ENCODE peak calls at places on chromosomes 6 and 20, in ten cellular contexts. P is HS-5; X is HCT116; W is fibroblast of lung; Y is activated naive CD4-positive, alpha-beta T cell treated with anti-CD3 and anti-CD28 coated beads, Interleukin-2, amount 10 ng/mL, durations not matched to agents 7 days and 5 days; L is myocyte; C is naive thymus-derived CD8-positive, alpha-beta T cell; B is GM18507; S is prostate gland; V is stimulated activated CD4-positive, alpha-beta T cell treated with anti-CD3 and anti-CD28 coated beads, Interleukin-15, amount 100 ng/mL, for 1 hour. M is an unnamed sample.

GRCh38 chr20:36813784-36814136 is 40.2 kb upstream of the DSN1 start:
- DNase-seq in P (no peak), Y (no peak), L (no peak), V (no peak), S (no peak), W (no peak), X (no peak), C (no peak), B (no peak), M (no peak)

GRCh38 chr20:33770005-33770404 is 38.2 kb downstream of the ZNF341 start:
- DNase-seq in X (no peak), P (no peak), W (no peak), L (no peak), S (no peak), C (no peak), Y (no peak), B (no peak), V (no peak), M (no peak)

GRCh38 chr20:50655325-50655880 is 35.9 kb downstream of the RIPOR3 start:
- DNase-seq in S (no peak), X (no peak), C (no peak), Y (no peak), L (peak), B (no peak), V (no peak), W (peak), P (no peak), M (no peak)

GRCh38 chr6:143205983-143206382 is 145.3 kb downstream of the AIG1 start:
- DNase-seq in C (no peak), Y (no peak), P (no peak), B (no peak), S (no peak), W (peak), X (no peak), V (no peak), L (peak), M (no peak)

GRCh38 chr20:31813611-31814010 is 5.5 kb upstream of the MYLK2 start:
- DNase-seq in B (no peak), L (no peak), C (no peak), W (no peak), P (no peak), X (no peak), Y (no peak), S (no peak), V (no peak), M (no peak)

GRCh38 chr6:150229775-150230561 is 87.1 kb downstream of the PPP1R14C start:
- DNase-seq in B (no peak), V (no peak), X (no peak), Y (no peak), S (no peak), W (no peak), L (no peak), P (no peak), C (no peak), M (no peak)

GRCh38 chr6:40688214-40688761 is 101.1 kb upstream of the LRFN2 start:
- DNase-seq in B (no peak), X (no peak), P (no peak), L (no peak), S (no peak), W (no peak), C (no peak), V (no peak), Y (no peak), M (no peak)

GRCh38 chr6:133223458-133224014 is 17.6 kb upstream of the EYA4 start:
- DNase-seq in B (no peak), P (no peak), V (no peak), W (no peak), S (no peak), Y (no peak), X (no peak), L (peak), C (no peak), M (no peak)

GRCh38 chr20:33076662-33077398 is 2.6 kb upstream of the BPIFB4 start:
- DNase-seq in W (no peak), L (no peak), X (peak), V (no peak), S (no peak), Y (peak), C (peak), B (no peak), P (no peak), M (no peak)

GRCh38 chr6:109485536-109485935 is 2.5 kb upstream of the ZBTB24 start:
- DNase-seq in X (no peak), B (no peak), V (no peak), W (no peak), P (no peak), L (no peak), Y (no peak), S (no peak), C (no peak), M (no peak)

GRCh38 chr20:62651285-62652021 is 9.2 kb downstream of the SLCO4A1 start:
- DNase-seq in W (peak), L (no peak), V (peak), S (peak), B (no peak), Y (peak), P (no peak), X (no peak), C (peak), M (no peak)

GRCh38 chr6:97215157-97215769 is 67.8 kb downstream of the MMS22L start:
- DNase-seq in X (peak), W (peak), L (peak), Y (no peak), C (no peak), V (no peak), B (no peak), P (no peak), S (no peak), M (peak)

GRCh38 chr20:41340327-41341055 is at the start of gene LPIN3:
- DNase-seq in C (peak), X (peak), V (peak), P (peak), W (peak), Y (peak), L (peak), S (peak), B (peak), M (peak)

GRCh38 chr6:1263850-1264377 is 48.0 kb upstream of the FOXQ1 start:
- DNase-seq in W (no peak), P (no peak), B (no peak), X (no peak), L (no peak), S (no peak), V (no peak), Y (no peak), C (no peak), M (no peak)

M was measured in endothelial cell of umbilical vein.